ENCODE peak calls at places on chromosome 19, in six cellular contexts. Q, I, L, D, H and A are unnamed samples.

GRCh38 chr19:383922-384800 is 24.8 kb downstream of the C2CD4C start:
- DNase-seq in Q (no peak), I (peak; percentile 64), L (no peak), D (peak; percentile 5), H (no peak), A (no peak)

GRCh38 chr19:3983936-3984583 is 1.2 kb downstream of the EEF2 start:
- DNase-seq in Q (peak; percentile 48), I (no peak), L (no peak), D (peak; percentile 47), H (peak; percentile 17), A (peak; percentile 37)

GRCh38 chr19:43505941-43506340 is 1.4 kb upstream of the PHLDB3 start:
- DNase-seq in Q (no peak), I (no peak), L (no peak), D (no peak), H (no peak), A (no peak)

GRCh38 chr19:19506592-19506991 is 8.8 kb downstream of the TSSK6 start:
- DNase-seq in Q (no peak), I (no peak), L (no peak), D (no peak), H (no peak), A (no peak)

GRCh38 chr19:50897612-50898011 is 13.6 kb downstream of the KLK4 start:
- DNase-seq in Q (no peak), I (no peak), L (no peak), D (no peak), H (peak; percentile 48), A (no peak)

GRCh38 chr19:50906217-50906616 is 5.0 kb downstream of the KLK4 start:
- DNase-seq in Q (no peak), I (peak; percentile 58), L (no peak), D (peak; percentile 12), H (peak; percentile 73), A (no peak)

GRCh38 chr19:43779147-43779819 is 1.5 kb downstream of the KCNN4 start:
- DNase-seq in Q (no peak), I (no peak), L (peak; percentile 56), D (no peak), H (no peak), A (no peak)

GRCh38 chr19:18833849-18834643 is 2.3 kb downstream of the UPF1 start:
- DNase-seq in Q (no peak), I (no peak), L (no peak), D (no peak), H (peak; percentile 28), A (no peak)

GRCh38 chr19:55179570-55180484 is at the start of gene SYT5:
- DNase-seq in Q (no peak), I (peak; percentile 71), L (no peak), D (no peak), H (peak; percentile 64), A (no peak)

GRCh38 chr19:16248380-16249023 is 50.8 kb downstream of the AP1M1 start:
- DNase-seq in Q (no peak), I (no peak), L (no peak), D (no peak), H (no peak), A (no peak)

GRCh38 chr19:49801966-49802661 is 11.0 kb downstream of the FUZ start:
- DNase-seq in Q (no peak), I (peak; percentile 92), L (peak; percentile 74), D (peak; percentile 88), H (no peak), A (no peak)

GRCh38 chr19:55459950-55460657 is 1.3 kb downstream of the ISOC2 start:
- DNase-seq in Q (no peak), I (no peak), L (no peak), D (peak; percentile 65), H (no peak), A (no peak)

GRCh38 chr19:11373166-11373884 is 1.1 kb upstream of the SWSAP1 start:
- DNase-seq in Q (no peak), I (peak; percentile 89), L (peak; percentile 57), D (peak; percentile 22), H (peak; percentile 58), A (peak; percentile 47)

GRCh38 chr19:43611788-43612187 is at the start of gene SRRM5:
- DNase-seq in Q (no peak), I (no peak), L (no peak), D (no peak), H (no peak), A (no peak)

GRCh38 chr19:48169974-48170803 is at the start of the genes LIG1 and ZSWIM9:
- DNase-seq in Q (peak; percentile 79), I (peak; percentile 95), L (peak; percentile 93), D (peak; percentile 95), H (peak; percentile 88), A (peak; percentile 84)

GRCh38 chr19:8163781-8164180 is 14.4 kb upstream of the FBN3 start:
- DNase-seq in Q (no peak), I (no peak), L (no peak), D (no peak), H (peak; percentile 63), A (peak; percentile 13)

GRCh38 chr19:39409886-39410619 is 2.4 kb upstream of the PLEKHG2 start:
- DNase-seq in Q (no peak), I (peak; percentile 91), L (peak; percentile 84), D (peak; percentile 65), H (no peak), A (peak; percentile 56)

GRCh38 chr19:12034196-12034595 is 1.3 kb downstream of the ZNF433 start:
- DNase-seq in Q (no peak), I (no peak), L (no peak), D (peak; percentile 15), H (peak; percentile 10), A (no peak)

GRCh38 chr19:38527466-38528136 is 90.2 kb downstream of the MAP4K1 start:
- DNase-seq in Q (no peak), I (no peak), L (no peak), D (no peak), H (no peak), A (no peak)

GRCh38 chr19:5137571-5138124 is 168.7 kb downstream of the KDM4B start:
- DNase-seq in Q (no peak), I (peak; percentile 58), L (no peak), D (no peak), H (no peak), A (no peak)

GRCh38 chr19:18644144-18645034 is 7.6 kb downstream of the KLHL26 start:
- DNase-seq in Q (no peak), I (no peak), L (no peak), D (no peak), H (no peak), A (peak; percentile 37)

GRCh38 chr19:4246767-4247593 is at the start of gene YJU2:
- DNase-seq in Q (peak; percentile 95), I (peak; percentile 100), L (peak; percentile 99), D (peak; percentile 100), H (peak; percentile 98), A (peak; percentile 96)

GRCh38 chr19:1315470-1316166 is 29.9 kb downstream of the EFNA2 start:
- DNase-seq in Q (no peak), I (peak; percentile 67), L (peak; percentile 51), D (peak; percentile 37), H (peak; percentile 50), A (no peak)

GRCh38 chr19:53957448-53958167 is 5.1 kb upstream of the CACNG8 start:
- DNase-seq in Q (no peak), I (no peak), L (no peak), D (no peak), H (peak; percentile 41), A (no peak)

GRCh38 chr19:50718255-50719118 is 1.1 kb downstream of the SHANK1 start:
- DNase-seq in Q (no peak), I (no peak), L (no peak), D (no peak), H (no peak), A (no peak)

GRCh38 chr19:13101590-13102415 is 855 bp downstream of the LYL1 start:
- DNase-seq in Q (no peak), I (no peak), L (no peak), D (no peak), H (no peak), A (no peak)
- H3K4me3 ChIP-seq in Q (no peak overlapping the region), I (no peak overlapping the region), L (peak overlapping the region; percentile 42), D (peak overlapping the region; percentile 17), H (peak overlapping the region; percentile 51), A (no peak overlapping the region)

GRCh38 chr19:33459220-33459619 is 62.4 kb downstream of the PEPD start:
- DNase-seq in Q (no peak), I (no peak), L (no peak), D (no peak), H (no peak), A (no peak)

GRCh38 chr19:33459691-33460090 is 61.9 kb downstream of the PEPD start:
- DNase-seq in Q (no peak), I (no peak), L (no peak), D (no peak), H (no peak), A (no peak)

GRCh38 chr19:33458807-33459206 is 62.8 kb downstream of the PEPD start:
- DNase-seq in Q (no peak), I (no peak), L (no peak), D (no peak), H (no peak), A (no peak)

GRCh38 chr19:33461256-33462111 is 60.1 kb downstream of the PEPD start:
- DNase-seq in Q (no peak), I (no peak), L (no peak), D (no peak), H (no peak), A (no peak)

GRCh38 chr19:33460221-33460908 is 61.2 kb downstream of the PEPD start:
- DNase-seq in Q (no peak), I (no peak), L (no peak), D (no peak), H (no peak), A (no peak)
- TF ChIP-seq CTCF in Q (no peak), I (no peak), L (no peak), D (no peak), H (no peak), A (no peak)

GRCh38 chr19:47107953-47108746 is 5.4 kb downstream of the ZC3H4 start:
- DNase-seq in Q (no peak), I (no peak), L (no peak), D (peak; percentile 43), H (peak; percentile 32), A (peak; percentile 53)
- H3K4me3 ChIP-seq in Q (peak overlapping the region; percentile 40), I (no peak overlapping the region), L (no peak overlapping the region), D (peak overlapping the region; percentile 1), H (peak overlapping the region; percentile 93), A (no peak overlapping the region)

GRCh38 chr19:13225973-13226865 is 76.0 kb downstream of the IER2 start:
- DNase-seq in Q (no peak), I (no peak), L (no peak), D (no peak), H (no peak), A (no peak)
- TF ChIP-seq CTCF in Q (no peak), I (no peak), L (no peak), D (no peak), H (no peak), A (no peak)

DNA sequence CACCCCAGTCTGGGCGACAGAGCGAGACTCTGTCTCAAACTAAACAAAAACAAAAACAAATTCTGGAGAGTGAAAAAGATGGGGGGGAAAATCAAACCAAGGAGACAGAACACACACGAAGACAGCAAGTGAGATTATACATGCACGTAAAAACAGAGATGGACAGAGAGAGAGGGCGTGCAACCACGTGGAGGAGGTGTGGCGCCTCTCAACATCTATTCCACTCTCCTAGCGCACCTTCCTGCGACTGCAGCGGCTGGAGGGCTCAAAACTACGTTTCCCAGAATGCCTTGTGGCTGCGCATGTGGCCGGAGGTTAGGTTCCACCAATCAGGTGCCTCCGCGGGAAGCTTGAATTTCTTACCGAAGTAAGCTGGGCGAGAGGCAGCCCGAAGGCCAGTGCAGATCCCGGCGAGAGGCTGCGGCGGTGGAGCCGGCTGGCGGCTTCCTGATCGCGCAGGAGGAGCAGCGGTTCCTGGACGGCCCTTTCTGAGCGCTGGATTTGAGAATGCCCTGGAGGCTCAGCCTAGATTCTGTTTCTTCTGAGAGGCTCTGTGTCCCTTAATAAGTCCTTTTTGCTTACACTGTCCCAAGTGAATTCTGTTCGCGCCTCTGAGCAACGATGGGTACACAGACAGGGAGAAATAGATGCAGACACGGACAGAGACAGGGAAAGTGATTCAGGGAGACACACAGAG is 13.1 kb upstream of the NANOS2 start:
- DNase-seq in Q (peak; percentile 62), I (peak; percentile 95), L (peak; percentile 91), D (peak; percentile 91), H (peak; percentile 95), A (peak; percentile 90)
- H3K4me3 ChIP-seq in Q (peak overlapping the region; percentile 35), I (no peak overlapping the region), L (no peak overlapping the region), D (peak overlapping the region; percentile 17), H (peak overlapping the region; percentile 61), A (no peak overlapping the region)